ENCODE peak calls at places on chromosome 15, in six cellular contexts. P is naive thymus-derived CD4-positive, alpha-beta T cell; I is GM23338; K is right cardiac atrium; B is neuronal stem cell; Y is small intestine. V is an unnamed sample.

GRCh38 chr15:59570364-59570763 is 41.2 kb upstream of the GCNT3 start:
- DNase-seq in I (no peak), Y (peak; percentile 95), P (no peak), B (no peak), K (no peak), V (no peak)

GRCh38 chr15:39854161-39854560 is 65.9 kb downstream of the GPR176 start:
- DNase-seq in I (no peak), Y (no peak), B (no peak), P (no peak), K (no peak), V (no peak)

GRCh38 chr15:67224889-67225288 is 29.6 kb downstream of the AAGAB start:
- DNase-seq in B (no peak), Y (peak; percentile 84), K (no peak), I (no peak), P (no peak), V (no peak)

GRCh38 chr15:27770086-27770607 is 329.0 kb downstream of the OCA2 start:
- DNase-seq in K (no peak), I (no peak), B (no peak), P (no peak), Y (no peak), V (no peak)

GRCh38 chr15:73650387-73651126 is 17.4 kb upstream of the NPTN start:
- DNase-seq in B (no peak), I (no peak), K (no peak), P (no peak), Y (peak; percentile 46), V (no peak)

GRCh38 chr15:43420435-43420834 is 49.5 kb downstream of the TUBGCP4 start:
- DNase-seq in P (no peak), Y (no peak), K (no peak), I (no peak), B (no peak), V (no peak)

GRCh38 chr15:41258706-41259471 is 27.8 kb downstream of the CHP1 start:
- DNase-seq in B (no peak), P (no peak), Y (peak; percentile 58), K (no peak), I (no peak), V (no peak)

GRCh38 chr15:89130194-89130593 is 41.9 kb downstream of the ABHD2 start:
- DNase-seq in I (no peak), Y (no peak), P (no peak), B (no peak), K (no peak), V (no peak)

GRCh38 chr15:101535170-101535902 is 45.8 kb upstream of the PCSK6 start:
- DNase-seq in Y (no peak), B (no peak), P (no peak), I (no peak), K (no peak), V (no peak)

GRCh38 chr15:58346361-58346760 is 85.4 kb upstream of the LIPC start:
- DNase-seq in I (peak; percentile 62), K (no peak), P (no peak), Y (no peak), B (no peak), V (no peak)

GRCh38 chr15:73754461-73754860 is 1.3 kb upstream of the INSYN1 start:
- DNase-seq in P (no peak), Y (no peak), K (no peak), I (no peak), B (no peak), V (no peak)

GRCh38 chr15:40264321-40265153 is 18.3 kb downstream of the ANKRD63 start:
- DNase-seq in B (no peak), Y (no peak), P (no peak), K (no peak), I (no peak), V (no peak)

GRCh38 chr15:42072141-42072685 is 22.1 kb downstream of the PLA2G4D start:
- DNase-seq in P (no peak), Y (no peak), I (no peak), B (no peak), K (no peak), V (no peak)

GRCh38 chr15:100905855-100906254 is 13.3 kb upstream of the LRRK1 start:
- DNase-seq in Y (no peak), P (no peak), I (peak; percentile 35), K (no peak), B (no peak), V (no peak)

GRCh38 chr15:100569406-100569805 is 32.6 kb downstream of the LINS1 start:
- DNase-seq in I (no peak), K (no peak), B (no peak), P (no peak), Y (no peak), V (no peak)

GRCh38 chr15:81950841-81951414 is 94.9 kb downstream of the MEX3B start:
- DNase-seq in Y (no peak), I (peak; percentile 21), P (no peak), K (no peak), B (no peak), V (no peak)

GRCh38 chr15:101372149-101372577 is 77.1 kb upstream of the SNRPA1 start:
- DNase-seq in P (no peak), K (no peak), B (no peak), Y (no peak), I (no peak), V (peak; percentile 32)

GRCh38 chr15:81473177-81473576 is 99.2 kb upstream of the TMC3 start:
- DNase-seq in K (no peak), I (no peak), P (no peak), Y (no peak), B (no peak), V (no peak)

GRCh38 chr15:70492240-70493177 is 270.8 kb downstream of the UACA start:
- DNase-seq in Y (peak; percentile 66), P (peak; percentile 87), K (peak; percentile 46), I (peak; percentile 19), B (no peak), V (peak; percentile 94)

GRCh38 chr15:46786886-46787285 is 930.4 kb upstream of the SEMA6D start:
- DNase-seq in I (peak; percentile 6), Y (no peak), K (no peak), B (peak; percentile 11), P (no peak), V (no peak)

GRCh38 chr15:36994809-36995208 is 105.5 kb downstream of the MEIS2 start:
- DNase-seq in P (no peak), I (no peak), B (no peak), Y (no peak), K (no peak), V (no peak)

GRCh38 chr15:66253643-66254363 is at the start of gene MEGF11:
- DNase-seq in Y (no peak), P (no peak), I (peak; percentile 87), B (no peak), K (peak; percentile 30), V (peak; percentile 48)

GRCh38 chr15:72939855-72940631 is 112.2 kb upstream of the NEO1 start:
- DNase-seq in P (no peak), Y (peak; percentile 29), K (no peak), I (no peak), B (no peak), V (no peak)

GRCh38 chr15:34993877-34994276 is 5.8 kb upstream of the ZNF770 start:
- DNase-seq in P (no peak), K (no peak), I (no peak), Y (no peak), B (no peak), V (no peak)

GRCh38 chr15:73599934-73600333 is 33.3 kb downstream of the NPTN start:
- DNase-seq in B (no peak), P (no peak), Y (peak; percentile 71), I (no peak), K (no peak), V (no peak)

GRCh38 chr15:84715442-84716035 is 400 bp downstream of the SEC11A start:
- DNase-seq in I (peak; percentile 54), P (no peak), B (no peak), Y (peak; percentile 38), K (peak; percentile 23), V (peak; percentile 45)

GRCh38 chr15:47566610-47567009 is 150.7 kb upstream of the SEMA6D start:
- DNase-seq in I (no peak), Y (no peak), K (no peak), P (no peak), B (no peak), V (no peak)

GRCh38 chr15:52102468-52102867 is 10.1 kb downstream of the BCL2L10 start:
- DNase-seq in I (no peak), K (no peak), B (no peak), P (no peak), Y (no peak), V (no peak)

GRCh38 chr15:32718822-32719716 is 1.3 kb downstream of the GREM1 start:
- DNase-seq in P (no peak), K (no peak), B (peak; percentile 20), Y (no peak), I (peak; percentile 63), V (no peak)

GRCh38 chr15:60573936-60574335 is 95.0 kb upstream of the ICE2 start:
- DNase-seq in I (no peak), B (no peak), P (peak; percentile 51), K (no peak), Y (no peak), V (no peak)

GRCh38 chr15:83207622-83208356 is at the start of gene HDGFL3:
- DNase-seq in I (peak; percentile 75), K (peak; percentile 59), B (peak; percentile 67), P (peak; percentile 22), Y (no peak), V (peak; percentile 85)

GRCh38 chr15:77030928-77031375 is 36.0 kb downstream of the PSTPIP1 start:
- DNase-seq in I (no peak), P (no peak), Y (no peak), B (no peak), K (no peak), V (no peak)

GRCh38 chr15:63940956-63941620 is 105.2 kb downstream of the DAPK2 start:
- DNase-seq in B (no peak), K (no peak), Y (no peak), P (no peak), I (no peak), V (no peak)
- H3K27ac ChIP-seq in B (no peak overlapping the region), K (no peak overlapping the region), Y (peak overlapping the region; percentile 7), P (no peak overlapping the region), I (no peak overlapping the region), V (no peak overlapping the region)

DNA sequence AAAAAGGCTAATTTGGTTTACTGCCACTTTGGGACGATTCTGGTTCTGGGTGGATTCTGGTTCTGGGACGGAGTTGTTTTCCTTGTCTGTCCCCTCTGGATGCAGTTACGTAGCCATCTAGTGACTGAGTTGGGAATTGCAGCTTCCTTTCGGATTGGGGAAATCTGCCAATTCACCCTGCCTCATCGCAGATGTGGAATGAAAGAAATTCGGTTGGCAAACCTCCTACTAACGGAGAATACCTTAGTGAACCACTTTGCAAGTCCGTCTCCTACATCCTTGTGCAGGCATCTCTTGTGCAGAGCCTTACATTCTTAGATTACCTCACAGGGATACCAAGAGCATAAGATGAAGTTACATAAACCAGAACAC is 31.5 kb upstream of the AP4E1 start:
- DNase-seq in P (peak; percentile 61), K (peak; percentile 38), I (peak; percentile 94), B (peak; percentile 87), Y (peak; percentile 84), V (no peak)
- H3K4me3 ChIP-seq in P (peak overlapping the region; percentile 37), K (peak overlapping the region; percentile 42), I (no peak overlapping the region), B (peak overlapping the region; percentile 13), Y (peak overlapping the region; percentile 12), V (peak overlapping the region; percentile 22)

GRCh38 chr15:90552162-90552928 is 22.6 kb downstream of the CRTC3 start:
- DNase-seq in K (no peak), P (no peak), I (no peak), B (no peak), Y (no peak), V (no peak)
- H3K27ac ChIP-seq in K (peak overlapping the region; percentile 82), P (no peak overlapping the region), I (no peak overlapping the region), B (no peak overlapping the region), Y (peak overlapping the region; percentile 80), V (peak overlapping the region; percentile 73)

GRCh38 chr15:63379492-63380150 is 2.0 kb downstream of the CA12 start:
- DNase-seq in K (no peak), I (no peak), P (no peak), Y (peak; percentile 40), B (no peak), V (no peak)
- H3K4me3 ChIP-seq in K (no peak overlapping the region), I (peak overlapping the region; percentile 27), P (no peak overlapping the region), Y (no peak overlapping the region), B (no peak overlapping the region), V (no peak overlapping the region)

V was measured in left lung.